ENCODE peak calls at places on chromosomes 3 and 15, in six cellular contexts. U, F, Z, O, D and G are unnamed samples.

GRCh38 chr3:8619548-8619947 is 25.1 kb downstream of the SSUH2 start:
- DNase-seq in U (no peak), F (no peak), Z (no peak), O (no peak), D (no peak), G (peak)

GRCh38 chr15:52154896-52155865 is 36.0 kb downstream of the GNB5 start:
- DNase-seq in U (no peak), F (no peak), Z (no peak), O (no peak), D (no peak), G (no peak)

GRCh38 chr3:123071146-123071545 is 4.3 kb downstream of the PDIA5 start:
- DNase-seq in U (no peak), F (no peak), Z (no peak), O (no peak), D (no peak), G (no peak)

GRCh38 chr3:192917508-192918274 is at the start of gene MB21D2:
- DNase-seq in U (peak), F (no peak), Z (peak), O (peak), D (no peak), G (peak)

GRCh38 chr15:76059320-76060097 is at the start of gene TMEM266:
- DNase-seq in U (no peak), F (no peak), Z (peak), O (peak), D (no peak), G (peak)

GRCh38 chr15:101028321-101028720 is 109.2 kb downstream of the LRRK1 start:
- DNase-seq in U (no peak), F (no peak), Z (no peak), O (no peak), D (no peak), G (no peak)

GRCh38 chr3:127679534-127680145 is 6.9 kb downstream of the ABTB1 start:
- DNase-seq in U (no peak), F (no peak), Z (peak), O (no peak), D (no peak), G (no peak)

GRCh38 chr3:66487475-66487874 is 13.3 kb downstream of the LRIG1 start:
- DNase-seq in U (no peak), F (no peak), Z (no peak), O (no peak), D (no peak), G (no peak)

GRCh38 chr15:31297221-31297879 is 29.3 kb upstream of the KLF13 start:
- DNase-seq in U (no peak), F (no peak), Z (peak), O (no peak), D (no peak), G (no peak)

GRCh38 chr3:74469151-74469550 is 145.3 kb downstream of the CNTN3 start:
- DNase-seq in U (no peak), F (no peak), Z (no peak), O (no peak), D (no peak), G (peak)

GRCh38 chr15:97316362-97316761 is 644.1 kb upstream of the ARRDC4 start:
- DNase-seq in U (no peak), F (no peak), Z (no peak), O (no peak), D (no peak), G (no peak)

GRCh38 chr3:103786296-103786695 is 1351.5 kb downstream of the ZPLD1 start:
- DNase-seq in U (no peak), F (no peak), Z (no peak), O (no peak), D (no peak), G (no peak)

GRCh38 chr3:85627899-85628298 is 669.1 kb downstream of the CADM2 start:
- DNase-seq in U (no peak), F (no peak), Z (no peak), O (no peak), D (no peak), G (no peak)

GRCh38 chr15:34600920-34601319 is 17.5 kb upstream of the GOLGA8B start:
- DNase-seq in U (no peak), F (no peak), Z (no peak), O (no peak), D (no peak), G (no peak)

GRCh38 chr3:155308831-155309230 is 15.3 kb upstream of the STRIT1 start:
- DNase-seq in U (no peak), F (no peak), Z (no peak), O (no peak), D (no peak), G (peak)

GRCh38 chr3:65948833-65949573 is 89.7 kb downstream of the MAGI1 start:
- DNase-seq in U (no peak), F (no peak), Z (no peak), O (no peak), D (no peak), G (no peak)

GRCh38 chr3:8324727-8325126 is 176.9 kb upstream of the LMCD1 start:
- DNase-seq in U (no peak), F (no peak), Z (peak), O (peak), D (no peak), G (peak)

GRCh38 chr3:15636028-15636709 is 34.6 kb downstream of the BTD start:
- DNase-seq in U (no peak), F (no peak), Z (peak), O (no peak), D (no peak), G (peak)

GRCh38 chr3:156290917-156291268 is 170.5 kb downstream of the KCNAB1 start:
- DNase-seq in U (no peak), F (no peak), Z (no peak), O (no peak), D (no peak), G (no peak)